ENCODE peak calls at places on chromosome 7, in six cellular contexts. One of them, this sample, is unnamed.

GRCh38 chr7:74283858-74284447 is 5.3 kb upstream of the CLIP2 start:
- DNase-seq in HepG2: no peak
- DNase-seq in left ventricle myocardium inferior: no peak
- DNase-seq in left lung: no peak
- DNase-seq in Caco-2: no peak
- DNase-seq in RWPE2: no peak
- DNase-seq in this sample: no peak

GRCh38 chr7:138796038-138796580 is 1.7 kb upstream of the TMEM213 start:
- DNase-seq in RWPE2: no peak
- DNase-seq in left ventricle myocardium inferior: no peak
- DNase-seq in left lung: no peak
- DNase-seq in Caco-2: no peak
- DNase-seq in HepG2: no peak
- DNase-seq in this sample: no peak

GRCh38 chr7:98702021-98702420 is 84.9 kb downstream of the NPTX2 start:
- DNase-seq in RWPE2: no peak
- DNase-seq in left ventricle myocardium inferior: no peak
- DNase-seq in Caco-2: no peak
- DNase-seq in HepG2: no peak
- DNase-seq in left lung: no peak
- DNase-seq in this sample: no peak

GRCh38 chr7:71735961-71736556 is 604.1 kb downstream of the GALNT17 start:
- DNase-seq in Caco-2: peak; percentile 61
- DNase-seq in left lung: peak; percentile 51
- DNase-seq in left ventricle myocardium inferior: no peak
- DNase-seq in RWPE2: no peak
- DNase-seq in HepG2: peak; percentile 51
- DNase-seq in this sample: peak; percentile 43

GRCh38 chr7:77727936-77728701 is 31.9 kb downstream of the RSBN1L start:
- DNase-seq in left lung: no peak
- DNase-seq in left ventricle myocardium inferior: no peak
- DNase-seq in Caco-2: no peak
- DNase-seq in HepG2: peak; percentile 15
- DNase-seq in RWPE2: no peak
- DNase-seq in this sample: no peak

GRCh38 chr7:11760372-11760771 is 71.6 kb downstream of the THSD7A start:
- DNase-seq in left ventricle myocardium inferior: no peak
- DNase-seq in left lung: no peak
- DNase-seq in RWPE2: no peak
- DNase-seq in HepG2: no peak
- DNase-seq in Caco-2: no peak
- DNase-seq in this sample: no peak

GRCh38 chr7:24824896-24825295 is 67.6 kb upstream of the GSDME start:
- DNase-seq in HepG2: no peak
- DNase-seq in Caco-2: no peak
- DNase-seq in RWPE2: no peak
- DNase-seq in left ventricle myocardium inferior: no peak
- DNase-seq in left lung: no peak
- DNase-seq in this sample: no peak

GRCh38 chr7:11203224-11203623 is 229.6 kb downstream of the PHF14 start:
- DNase-seq in Caco-2: no peak
- DNase-seq in RWPE2: no peak
- DNase-seq in left ventricle myocardium inferior: no peak
- DNase-seq in HepG2: no peak
- DNase-seq in left lung: no peak
- DNase-seq in this sample: no peak

GRCh38 chr7:77903597-77903996 is 105.0 kb downstream of the PHTF2 start:
- DNase-seq in Caco-2: peak; percentile 35
- DNase-seq in left lung: no peak
- DNase-seq in HepG2: peak; percentile 8
- DNase-seq in RWPE2: no peak
- DNase-seq in left ventricle myocardium inferior: no peak
- DNase-seq in this sample: peak; percentile 26

GRCh38 chr7:30082686-30083085 is 52.1 kb upstream of the MTURN start:
- DNase-seq in left lung: no peak
- DNase-seq in left ventricle myocardium inferior: no peak
- DNase-seq in RWPE2: no peak
- DNase-seq in Caco-2: no peak
- DNase-seq in HepG2: no peak
- DNase-seq in this sample: no peak

GRCh38 chr7:8147760-8148463 is 114.1 kb downstream of the ICA1 start:
- DNase-seq in left ventricle myocardium inferior: no peak
- DNase-seq in left lung: no peak
- DNase-seq in HepG2: no peak
- DNase-seq in Caco-2: no peak
- DNase-seq in RWPE2: no peak
- DNase-seq in this sample: no peak

GRCh38 chr7:84085147-84085546 is 109.4 kb downstream of the SEMA3A start:
- DNase-seq in HepG2: peak; percentile 53
- DNase-seq in RWPE2: no peak
- DNase-seq in Caco-2: no peak
- DNase-seq in left ventricle myocardium inferior: no peak
- DNase-seq in left lung: no peak
- DNase-seq in this sample: no peak

GRCh38 chr7:522071-522937 is 2.7 kb upstream of the PDGFA start:
- DNase-seq in left lung: peak; percentile 66
- DNase-seq in left ventricle myocardium inferior: peak; percentile 70
- DNase-seq in Caco-2: peak; percentile 72
- DNase-seq in RWPE2: no peak
- DNase-seq in HepG2: no peak
- DNase-seq in this sample: peak; percentile 77

GRCh38 chr7:21568762-21569161 is 25.9 kb downstream of the DNAH11 start:
- DNase-seq in left ventricle myocardium inferior: no peak
- DNase-seq in HepG2: peak; percentile 2
- DNase-seq in RWPE2: no peak
- DNase-seq in Caco-2: peak; percentile 32
- DNase-seq in left lung: no peak
- DNase-seq in this sample: no peak

GRCh38 chr7:139594911-139595476 is 71.5 kb downstream of the CLEC2L start:
- DNase-seq in left lung: no peak
- DNase-seq in Caco-2: no peak
- DNase-seq in RWPE2: no peak
- DNase-seq in left ventricle myocardium inferior: no peak
- DNase-seq in HepG2: no peak
- DNase-seq in this sample: no peak

GRCh38 chr7:150520145-150520544 is 5.5 kb downstream of the GIMAP7 start:
- DNase-seq in left ventricle myocardium inferior: no peak
- DNase-seq in Caco-2: no peak
- DNase-seq in RWPE2: no peak
- DNase-seq in left lung: no peak
- DNase-seq in HepG2: no peak
- DNase-seq in this sample: no peak

GRCh38 chr7:150369740-150370501 is 1.3 kb downstream of the REPIN1 start:
- DNase-seq in Caco-2: no peak
- DNase-seq in left lung: no peak
- DNase-seq in HepG2: no peak
- DNase-seq in RWPE2: no peak
- DNase-seq in left ventricle myocardium inferior: no peak
- DNase-seq in this sample: no peak

GRCh38 chr7:24713850-24714675 is 43.2 kb downstream of the GSDME start:
- DNase-seq in Caco-2: no peak
- DNase-seq in RWPE2: no peak
- DNase-seq in left lung: no peak
- DNase-seq in left ventricle myocardium inferior: no peak
- DNase-seq in HepG2: no peak
- DNase-seq in this sample: no peak

GRCh38 chr7:30269398-30269964 is 14.9 kb upstream of the ZNRF2 start:
- DNase-seq in RWPE2: no peak
- DNase-seq in HepG2: no peak
- DNase-seq in Caco-2: no peak
- DNase-seq in left ventricle myocardium inferior: no peak
- DNase-seq in left lung: no peak
- DNase-seq in this sample: no peak

GRCh38 chr7:139426258-139427028 is 57.0 kb downstream of the KLRG2 start:
- DNase-seq in RWPE2: no peak
- DNase-seq in HepG2: no peak
- DNase-seq in Caco-2: no peak
- DNase-seq in left lung: no peak
- DNase-seq in left ventricle myocardium inferior: peak; percentile 24
- DNase-seq in this sample: no peak

GRCh38 chr7:39949980-39950472 is at the start of gene CDK13:
- DNase-seq in left ventricle myocardium inferior: peak; percentile 76
- DNase-seq in HepG2: peak; percentile 74
- DNase-seq in left lung: peak; percentile 88
- DNase-seq in Caco-2: peak; percentile 90
- DNase-seq in RWPE2: peak; percentile 81
- DNase-seq in this sample: peak; percentile 82

GRCh38 chr7:23012797-23013714 is 874 bp downstream of the HYCC1 start:
- DNase-seq in RWPE2: no peak
- DNase-seq in left lung: peak; percentile 48
- DNase-seq in HepG2: peak; percentile 14
- DNase-seq in left ventricle myocardium inferior: peak; percentile 33
- DNase-seq in Caco-2: peak; percentile 49
- DNase-seq in this sample: peak; percentile 43

GRCh38 chr7:23009303-23009702 is 4.6 kb downstream of the HYCC1 start:
- DNase-seq in HepG2: no peak
- DNase-seq in Caco-2: no peak
- DNase-seq in RWPE2: no peak
- DNase-seq in left lung: no peak
- DNase-seq in left ventricle myocardium inferior: no peak
- DNase-seq in this sample: no peak

GRCh38 chr7:23012186-23012585 is 1.7 kb downstream of the HYCC1 start:
- DNase-seq in left lung: no peak
- DNase-seq in HepG2: no peak
- DNase-seq in Caco-2: no peak
- DNase-seq in RWPE2: no peak
- DNase-seq in left ventricle myocardium inferior: no peak
- DNase-seq in this sample: no peak

GRCh38 chr7:23013715-23014649 is at the start of gene HYCC1:
- DNase-seq in Caco-2: peak; percentile 99
- DNase-seq in left ventricle myocardium inferior: peak; percentile 99
- DNase-seq in HepG2: peak; percentile 96
- DNase-seq in left lung: peak; percentile 99
- DNase-seq in RWPE2: peak; percentile 99
- DNase-seq in this sample: peak; percentile 99

DNA sequence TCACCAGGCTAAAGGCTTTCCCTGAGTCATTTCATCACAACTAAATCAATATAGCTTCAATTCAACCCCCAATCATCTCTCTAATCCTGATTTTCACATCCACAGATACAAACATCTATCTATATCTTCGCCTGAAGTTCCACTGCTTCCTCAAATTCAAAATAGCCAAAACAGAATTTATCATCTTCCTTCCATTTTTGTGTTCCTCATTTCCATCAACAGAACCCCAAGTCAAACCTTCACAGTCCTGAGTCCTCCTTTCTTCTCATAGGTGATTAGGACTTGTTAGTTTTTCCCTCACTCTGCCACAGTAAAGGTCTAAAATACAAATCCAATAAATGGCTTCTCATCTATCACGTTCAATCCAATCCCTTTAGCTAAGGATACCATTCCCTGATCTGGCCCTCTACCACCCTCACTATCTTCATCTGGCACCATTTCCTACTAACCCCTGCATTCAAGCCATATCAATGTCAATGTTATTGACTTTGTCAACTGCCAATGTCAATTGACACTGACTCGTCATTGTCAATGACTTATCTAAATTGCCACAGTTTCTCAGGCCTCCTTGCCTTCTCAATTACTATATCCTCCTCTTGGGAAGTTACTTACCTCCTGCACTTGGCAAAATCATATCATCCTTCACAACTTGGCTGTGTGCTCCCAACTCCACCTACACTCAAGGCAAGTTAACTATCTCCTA is 2.6 kb downstream of the HYCC1 start:
- DNase-seq in RWPE2: no peak
- DNase-seq in HepG2: no peak
- DNase-seq in Caco-2: no peak
- DNase-seq in left lung: no peak
- DNase-seq in left ventricle myocardium inferior: no peak
- DNase-seq in this sample: no peak
- H3K4me3 ChIP-seq in RWPE2: no peak overlapping the region
- H3K4me3 ChIP-seq in HepG2: no peak overlapping the region
- H3K4me3 ChIP-seq in Caco-2: no peak overlapping the region
- H3K4me3 ChIP-seq in left lung: no peak overlapping the region
- H3K4me3 ChIP-seq in left ventricle myocardium inferior: peak overlapping the region; percentile 91
- H3K4me3 ChIP-seq in this sample: no peak overlapping the region

GRCh38 chr7:127107601-127108007 is 145.1 kb downstream of the GRM8 start:
- DNase-seq in HepG2: peak; percentile 55
- DNase-seq in left ventricle myocardium inferior: no peak
- DNase-seq in RWPE2: no peak
- DNase-seq in left lung: no peak
- DNase-seq in Caco-2: peak; percentile 76
- DNase-seq in this sample: peak; percentile 27
- TF ChIP-seq CTCF in HepG2: peak; percentile 50
- TF ChIP-seq CTCF in left ventricle myocardium inferior: peak; percentile 51
- TF ChIP-seq CTCF in RWPE2: peak; percentile 46
- TF ChIP-seq CTCF in left lung: no peak
- TF ChIP-seq CTCF in Caco-2: peak; percentile 75
- TF ChIP-seq CTCF in this sample: no peak

GRCh38 chr7:57789130-57789529 is 339.2 kb downstream of the ZNF716 start:
- DNase-seq in Caco-2: no peak
- DNase-seq in RWPE2: no peak
- DNase-seq in HepG2: no peak
- DNase-seq in left ventricle myocardium inferior: no peak
- DNase-seq in left lung: no peak
- DNase-seq in this sample: no peak
- H3K9me3 ChIP-seq in Caco-2: no peaks in the 10 kb centered on the region
- H3K9me3 ChIP-seq in RWPE2: no peaks in the 10 kb centered on the region
- H3K9me3 ChIP-seq in HepG2: peaks cover 48% of the 10 kb centered on the region
- H3K9me3 ChIP-seq in left ventricle myocardium inferior: peaks cover 7% of the 10 kb centered on the region
- H3K9me3 ChIP-seq in left lung: no peaks in the 10 kb centered on the region
- H3K9me3 ChIP-seq in this sample: peaks cover 48% of the 10 kb centered on the region

GRCh38 chr7:130869918-130870317 is 135.9 kb upstream of the KLF14 start:
- DNase-seq in RWPE2: no peak
- DNase-seq in Caco-2: no peak
- DNase-seq in left lung: no peak
- DNase-seq in left ventricle myocardium inferior: no peak
- DNase-seq in HepG2: no peak
- DNase-seq in this sample: no peak

GRCh38 chr7:130865408-130866236 is 131.6 kb upstream of the KLF14 start:
- DNase-seq in left lung: no peak
- DNase-seq in HepG2: no peak
- DNase-seq in RWPE2: no peak
- DNase-seq in Caco-2: peak; percentile 40
- DNase-seq in left ventricle myocardium inferior: no peak
- DNase-seq in this sample: no peak

GRCh38 chr7:130868150-130868549 is 134.1 kb upstream of the KLF14 start:
- DNase-seq in Caco-2: no peak
- DNase-seq in left ventricle myocardium inferior: no peak
- DNase-seq in RWPE2: no peak
- DNase-seq in HepG2: no peak
- DNase-seq in left lung: no peak
- DNase-seq in this sample: no peak

GRCh38 chr7:130867581-130868136 is 133.7 kb upstream of the KLF14 start:
- DNase-seq in left lung: no peak
- DNase-seq in Caco-2: no peak
- DNase-seq in HepG2: no peak
- DNase-seq in RWPE2: no peak
- DNase-seq in left ventricle myocardium inferior: no peak
- DNase-seq in this sample: no peak

DNA sequence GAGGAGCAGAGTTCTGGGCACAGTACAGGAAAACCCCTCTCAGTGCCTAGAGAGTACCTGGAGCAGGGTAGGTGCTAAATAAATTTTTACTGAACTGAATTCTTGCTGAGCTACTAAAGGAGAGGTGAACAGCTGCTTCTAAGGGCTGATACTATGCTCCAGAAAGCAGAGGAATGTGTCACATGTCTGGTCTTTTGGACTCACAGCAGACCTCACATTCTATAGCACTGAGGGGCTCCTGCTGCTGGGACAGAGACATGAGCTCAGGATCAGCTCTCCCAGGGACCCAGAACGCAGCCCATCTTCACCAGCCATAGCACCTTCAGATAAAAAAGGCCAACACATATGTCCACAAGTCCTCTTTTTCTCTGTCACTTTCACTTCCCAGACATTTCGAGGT is 133.0 kb upstream of the KLF14 start:
- DNase-seq in left ventricle myocardium inferior: no peak
- DNase-seq in RWPE2: no peak
- DNase-seq in Caco-2: no peak
- DNase-seq in left lung: no peak
- DNase-seq in HepG2: no peak
- DNase-seq in this sample: no peak
- H3K4me3 ChIP-seq in left ventricle myocardium inferior: no peak overlapping the region
- H3K4me3 ChIP-seq in RWPE2: no peak overlapping the region
- H3K4me3 ChIP-seq in Caco-2: no peak overlapping the region
- H3K4me3 ChIP-seq in left lung: no peak overlapping the region
- H3K4me3 ChIP-seq in HepG2: no peak overlapping the region
- H3K4me3 ChIP-seq in this sample: no peak overlapping the region

This sample was measured in mucosa of descending colon.